ENCODE peak calls at places on chromosomes 16 and 17, in eight cellular contexts. K, S, I, D, N, T, X and Z are unnamed samples.

GRCh38 chr16:81997738-81998137 is 13.5 kb downstream of the SDR42E1 start:
- DNase-seq in K (no peak), S (no peak), D (no peak), T (no peak), X (peak), I (no peak), N (peak), Z (no peak)

GRCh38 chr17:72542317-72542716 is 421.5 kb downstream of the SOX9 start:
- DNase-seq in N (no peak), X (no peak), K (no peak), T (no peak), S (no peak), I (no peak), D (no peak), Z (no peak)

GRCh38 chr17:68512247-68512966 is at the start of gene PRKAR1A:
- DNase-seq in S (peak), I (peak), D (peak), K (peak), X (peak), T (peak), N (peak), Z (peak)

GRCh38 chr16:57091200-57091989 is 988 bp upstream of the CPNE2 start:
- DNase-seq in N (no peak), T (no peak), I (peak), S (no peak), D (no peak), X (peak), K (no peak), Z (no peak)

GRCh38 chr16:9680968-9681367 is 501.3 kb downstream of the GRIN2A start:
- DNase-seq in D (no peak), S (no peak), T (no peak), N (no peak), K (no peak), I (no peak), X (no peak), Z (no peak)

GRCh38 chr16:86202760-86203426 is 303.9 kb downstream of the IRF8 start:
- DNase-seq in D (no peak), X (no peak), K (no peak), T (no peak), N (no peak), I (no peak), S (no peak), Z (no peak)

GRCh38 chr16:3971261-3971660 is 90.7 kb upstream of the CREBBP start:
- DNase-seq in I (no peak), D (no peak), K (no peak), T (no peak), S (no peak), N (peak), X (peak), Z (peak)

GRCh38 chr16:83928341-83929055 is 24.5 kb upstream of the OSGIN1 start:
- DNase-seq in X (peak), N (peak), K (no peak), T (no peak), D (no peak), S (no peak), I (no peak), Z (no peak)

GRCh38 chr17:49407981-49408501 is 6.6 kb downstream of the PHB1 start:
- DNase-seq in D (peak), X (peak), S (peak), K (peak), N (peak), I (peak), T (peak), Z (peak)

GRCh38 chr17:39450051-39450450 is 1.0 kb downstream of the MED1 start:
- DNase-seq in T (no peak), K (no peak), S (no peak), N (no peak), X (no peak), D (no peak), I (no peak), Z (no peak)

GRCh38 chr16:17515421-17516210 is 44.9 kb upstream of the XYLT1 start:
- DNase-seq in N (peak), D (no peak), K (no peak), S (no peak), X (peak), I (no peak), T (no peak), Z (no peak)

GRCh38 chr16:89923640-89924297 is 627 bp downstream of the TUBB3 start:
- DNase-seq in T (no peak), D (peak), S (no peak), X (no peak), K (no peak), N (no peak), I (peak), Z (no peak)

GRCh38 chr16:72221216-72221995 is 49.5 kb upstream of the PMFBP1 start:
- DNase-seq in K (no peak), S (no peak), T (no peak), N (peak), I (no peak), X (no peak), D (no peak), Z (no peak)

GRCh38 chr17:80791758-80792284 is 199.8 kb upstream of the CHMP6 start:
- DNase-seq in K (no peak), I (no peak), N (peak), D (no peak), T (peak), S (peak), X (peak), Z (no peak)

GRCh38 chr16:72501739-72502653 is 330.0 kb upstream of the PMFBP1 start:
- DNase-seq in X (peak), S (peak), T (peak), N (peak), K (peak), I (peak), D (peak), Z (peak)

GRCh38 chr16:87800497-87800896 is 34.7 kb upstream of the KLHDC4 start:
- DNase-seq in K (no peak), D (no peak), N (no peak), S (no peak), I (no peak), T (no peak), X (no peak), Z (no peak)

GRCh38 chr17:59914274-59914854 is 21.4 kb downstream of the RPS6KB1 start:
- DNase-seq in T (no peak), I (peak), X (peak), N (peak), D (peak), S (no peak), K (no peak), Z (peak)

GRCh38 chr17:37429039-37429438 is 22.4 kb downstream of the TADA2A start:
- DNase-seq in D (no peak), I (no peak), T (no peak), N (no peak), K (no peak), X (no peak), S (no peak), Z (no peak)

GRCh38 chr17:8869416-8869815 is 1.9 kb upstream of the PIK3R6 start:
- DNase-seq in T (no peak), X (no peak), D (no peak), S (no peak), N (no peak), K (no peak), I (no peak), Z (no peak)

GRCh38 chr16:88732172-88732960 is 26.1 kb downstream of the CTU2 start:
- DNase-seq in T (no peak), D (no peak), K (no peak), N (no peak), S (no peak), X (no peak), I (no peak), Z (no peak)

GRCh38 chr16:57999366-57999970 is 1.0 kb downstream of the ZNF319 start:
- DNase-seq in K (no peak), T (no peak), N (peak), D (no peak), S (no peak), I (no peak), X (peak), Z (peak)

GRCh38 chr17:45895969-45896793 is 1.8 kb downstream of the MAPT start:
- DNase-seq in N (no peak), T (peak), K (no peak), D (peak), S (no peak), X (no peak), I (peak), Z (no peak)

GRCh38 chr17:81831563-81831956 is 1.5 kb downstream of the MCRIP1 start:
- DNase-seq in N (no peak), T (no peak), S (no peak), D (no peak), X (no peak), I (no peak), K (no peak), Z (no peak)

GRCh38 chr17:81514735-81515529 is 2.3 kb upstream of the ACTG1 start:
- DNase-seq in D (peak), I (peak), K (peak), T (no peak), X (peak), S (peak), N (peak), Z (peak)

GRCh38 chr17:78999947-79000395 is 9.6 kb downstream of the CANT1 start:
- DNase-seq in S (no peak), T (no peak), N (no peak), D (no peak), I (no peak), K (no peak), X (no peak), Z (peak)

GRCh38 chr16:57984443-57985203 is 13.7 kb upstream of the CNGB1 start:
- DNase-seq in K (peak), T (peak), N (peak), I (no peak), D (no peak), X (peak), S (peak), Z (peak)

GRCh38 chr17:1024076-1024475 is 27.1 kb downstream of the TIMM22 start:
- DNase-seq in N (no peak), S (no peak), K (no peak), D (no peak), X (no peak), I (no peak), T (no peak), Z (no peak)

GRCh38 chr17:80312621-80313135 is 52.0 kb downstream of the RNF213 start:
- DNase-seq in T (no peak), I (no peak), D (no peak), S (no peak), K (no peak), X (no peak), N (no peak), Z (no peak)

GRCh38 chr16:2090819-2091721 is 43.3 kb downstream of the TSC2 start:
- DNase-seq in D (no peak), T (no peak), K (no peak), S (peak), I (no peak), N (no peak), X (peak), Z (no peak)

GRCh38 chr17:37553357-37553966 is 55.8 kb downstream of the SYNRG start:
- DNase-seq in K (no peak), D (no peak), S (no peak), X (no peak), T (no peak), I (no peak), N (no peak), Z (no peak)

GRCh38 chr17:11823862-11824261 is 173.4 kb downstream of the ZNF18 start:
- DNase-seq in D (no peak), N (no peak), X (no peak), S (no peak), T (no peak), I (no peak), K (no peak), Z (no peak)